ENCODE peak calls at places on chromosomes 1 and 21, in six cellular contexts. X is GM23338; P is tibial nerve; V is MCF 10A; Q is activated CD8-positive, alpha-beta T cell treated with anti-CD3 and anti-CD28 coated beads for 36 hours; J is cardiac fibroblast. H is an unnamed sample.

GRCh38 chr1:208187499-208188041 is 56.6 kb downstream of the PLXNA2 start:
- DNase-seq in Q (no peak), P (no peak), X (no peak), J (no peak), V (no peak), H (peak; percentile 67)

GRCh38 chr1:84505167-84506001 is 802 bp upstream of the SPATA1 start:
- DNase-seq in X (peak; percentile 74), P (peak; percentile 46), V (peak; percentile 70), Q (no peak), J (peak; percentile 73), H (peak; percentile 73)

GRCh38 chr21:42815217-42815616 is 64.1 kb downstream of the WDR4 start:
- DNase-seq in J (no peak), P (no peak), V (no peak), X (peak; percentile 44), Q (no peak), H (no peak)

GRCh38 chr1:222919478-222919865 is 104.6 kb downstream of the DISP1 start:
- DNase-seq in P (no peak), J (no peak), Q (no peak), X (no peak), V (no peak), H (no peak)

GRCh38 chr1:93350322-93350721 is 4.6 kb downstream of the DR1 start:
- DNase-seq in Q (no peak), V (no peak), X (no peak), J (no peak), P (no peak), H (no peak)

GRCh38 chr1:247487057-247487456 is 29.2 kb upstream of the OR2B11 start:
- DNase-seq in P (peak; percentile 36), J (peak; percentile 44), Q (peak; percentile 37), V (peak; percentile 76), X (peak; percentile 72), H (peak; percentile 64)

GRCh38 chr1:45974541-45975269 is 157.7 kb downstream of the PIK3R3 start:
- DNase-seq in J (peak; percentile 30), V (peak; percentile 64), P (no peak), X (no peak), Q (no peak), H (peak; percentile 12)

GRCh38 chr1:244012232-244012631 is 38.9 kb upstream of the ZBTB18 start:
- DNase-seq in J (peak; percentile 71), X (peak; percentile 52), Q (no peak), P (no peak), V (peak; percentile 89), H (no peak)

GRCh38 chr1:45123358-45123757 is 83.0 kb downstream of the ZSWIM5 start:
- DNase-seq in Q (no peak), J (no peak), V (no peak), X (no peak), P (no peak), H (no peak)

GRCh38 chr1:216425577-216425976 is 2.3 kb upstream of the USH2A start:
- DNase-seq in P (no peak), J (peak; percentile 14), Q (no peak), X (no peak), V (no peak), H (no peak)

GRCh38 chr21:33587792-33588484 is 546 bp downstream of the DONSON start:
- DNase-seq in J (peak; percentile 36), Q (peak; percentile 46), X (peak; percentile 57), V (peak; percentile 40), P (peak; percentile 13), H (peak; percentile 48)

GRCh38 chr1:183821309-183822080 is 16.6 kb downstream of the RGL1 start:
- DNase-seq in V (no peak), Q (no peak), P (no peak), J (peak; percentile 55), X (no peak), H (no peak)

GRCh38 chr1:87061742-87062156 is 147.3 kb downstream of the HS2ST1 start:
- DNase-seq in X (no peak), J (peak; percentile 61), Q (no peak), V (peak; percentile 40), P (no peak), H (no peak)

GRCh38 chr1:229248821-229249817 is 21.8 kb upstream of the RAB4A start:
- DNase-seq in V (no peak), X (no peak), Q (no peak), J (no peak), P (no peak), H (no peak)

GRCh38 chr1:147272042-147272441 is 29.6 kb downstream of the CHD1L start:
- DNase-seq in P (no peak), X (no peak), J (no peak), Q (no peak), V (no peak), H (no peak)

GRCh38 chr1:205122489-205122882 is 708 bp upstream of the RBBP5 start:
- DNase-seq in P (no peak), Q (no peak), V (no peak), X (no peak), J (no peak), H (no peak)

GRCh38 chr1:24932284-24932683 is 2.2 kb upstream of the RUNX3 start:
- DNase-seq in X (peak; percentile 74), Q (peak; percentile 73), V (peak; percentile 23), J (peak; percentile 13), P (no peak), H (peak; percentile 81)

GRCh38 chr1:203056516-203056915 is 29.3 kb downstream of the MYOG start:
- DNase-seq in V (peak; percentile 34), Q (no peak), X (peak; percentile 55), J (no peak), P (no peak), H (no peak)

GRCh38 chr1:150881331-150882070 is 5.1 kb upstream of the ARNT start:
- DNase-seq in P (peak; percentile 49), Q (no peak), V (peak; percentile 96), J (peak; percentile 98), X (no peak), H (no peak)

GRCh38 chr1:118266436-118266835 is 81.4 kb upstream of the SPAG17 start:
- DNase-seq in X (peak; percentile 9), V (no peak), P (no peak), Q (no peak), J (peak; percentile 58), H (no peak)

GRCh38 chr1:160978510-160978927 is 23.9 kb upstream of the ITLN2 start:
- DNase-seq in P (no peak), Q (no peak), X (no peak), V (peak; percentile 83), J (no peak), H (no peak)

GRCh38 chr1:21537932-21538630 is 28.9 kb downstream of the ALPL start:
- DNase-seq in Q (no peak), X (peak; percentile 52), V (no peak), P (peak; percentile 20), J (peak; percentile 38), H (no peak)

GRCh38 chr1:201693019-201693372 is 136.0 kb upstream of the IPO9 start:
- DNase-seq in J (no peak), X (no peak), P (no peak), V (no peak), Q (no peak), H (no peak)

GRCh38 chr1:51320967-51321923 is 9.1 kb downstream of the TTC39A start:
- DNase-seq in Q (no peak), V (no peak), J (no peak), X (no peak), P (no peak), H (no peak)
- TF ChIP-seq CTCF in Q (no peak), V (no peak), J (no peak), X (no peak), P (no peak), H (no peak)

DNA sequence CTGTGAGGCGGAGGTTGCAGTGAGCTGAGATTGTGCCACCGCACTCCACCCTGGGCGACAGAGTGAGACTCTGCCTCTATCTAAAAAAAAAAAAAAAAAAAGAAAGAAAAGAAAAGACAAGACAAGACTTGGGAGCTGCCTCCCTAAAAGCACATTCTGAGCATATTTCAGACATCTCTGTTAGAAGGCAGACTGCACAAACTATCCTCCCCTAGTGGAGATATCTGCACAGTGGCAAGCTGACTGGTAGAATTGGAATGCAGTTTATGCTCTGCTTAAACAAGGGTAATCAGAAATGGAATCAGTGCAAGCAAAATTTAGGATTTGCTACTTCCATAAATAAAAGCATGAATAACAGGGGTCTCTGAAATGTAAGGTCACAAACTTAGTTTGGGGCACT is 31.8 kb downstream of the GNG4 start:
- DNase-seq in V (no peak), Q (no peak), J (peak; percentile 70), X (no peak), P (no peak), H (no peak)
- TF ChIP-seq CTCF in V (peak; percentile 31), Q (no peak), J (peak; percentile 59), X (no peak), P (no peak), H (no peak)

GRCh38 chr1:236137285-236137852 is 5.0 kb upstream of the GPR137B start:
- DNase-seq in X (peak; percentile 56), Q (peak; percentile 34), P (no peak), J (no peak), V (no peak), H (no peak)
- TF ChIP-seq CTCF in X (peak; percentile 72), Q (peak; percentile 50), P (no peak), J (no peak), V (no peak), H (peak; percentile 19)

GRCh38 chr1:197619008-197619640 is 156.2 kb downstream of the DENND1B start:
- DNase-seq in Q (no peak), J (peak; percentile 52), V (peak; percentile 37), P (no peak), X (peak; percentile 30), H (no peak)
- TF ChIP-seq CTCF in Q (peak; percentile 37), J (peak; percentile 30), V (peak; percentile 43), P (peak; percentile 54), X (no peak), H (no peak)

GRCh38 chr1:64651841-64652240 is 93.0 kb upstream of the RAVER2 start:
- DNase-seq in J (no peak), Q (no peak), V (no peak), X (no peak), P (no peak), H (no peak)

GRCh38 chr1:64653466-64653865 is 91.4 kb upstream of the RAVER2 start:
- DNase-seq in V (no peak), P (no peak), X (no peak), Q (no peak), J (no peak), H (no peak)

GRCh38 chr1:64655861-64656260 is 89.0 kb upstream of the RAVER2 start:
- DNase-seq in Q (no peak), J (no peak), V (no peak), X (no peak), P (no peak), H (no peak)

GRCh38 chr1:64650411-64650810 is 94.5 kb upstream of the RAVER2 start:
- DNase-seq in Q (no peak), X (no peak), V (no peak), J (no peak), P (no peak), H (no peak)

GRCh38 chr1:64654519-64655341 is 90.1 kb upstream of the RAVER2 start:
- DNase-seq in Q (no peak), J (peak; percentile 25), V (peak; percentile 27), P (no peak), X (no peak), H (no peak)
- TF ChIP-seq CTCF in Q (no peak), J (peak; percentile 11), V (no peak), P (no peak), X (peak; percentile 28), H (no peak)